ENCODE peak calls at places on chromosomes 16 and 17, in seven cellular contexts. U is tibial nerve, J is activated B cell treated with CpG ODN at 0.5 μM for 24 hours, G is GM06990, R is mesothelial cell of epicardium, A is GM13977, I is fibroblast of villous mesenchyme. P is an unnamed sample.

GRCh38 chr17:31629696-31630470 is 229.2 kb downstream of the COPRS start:
- DNase-seq in J (no peak), U (no peak), G (no peak), R (no peak), I (peak; percentile 73), A (no peak), P (no peak)

GRCh38 chr17:15279011-15279477 is 13.9 kb upstream of the PMP22 start:
- DNase-seq in I (no peak), A (no peak), R (no peak), G (no peak), U (no peak), J (no peak), P (no peak)

GRCh38 chr16:85945424-85945751 is 46.4 kb downstream of the IRF8 start:
- DNase-seq in R (no peak), J (no peak), A (no peak), G (no peak), I (no peak), U (no peak), P (no peak)

GRCh38 chr16:71885261-71885650 is 1.3 kb upstream of the ZNF821 start:
- DNase-seq in G (no peak), I (no peak), U (no peak), J (no peak), A (peak; percentile 37), R (no peak), P (no peak)

GRCh38 chr16:89572478-89573205 is 2.9 kb upstream of the CPNE7 start:
- DNase-seq in U (no peak), J (no peak), G (no peak), R (no peak), I (no peak), A (no peak), P (no peak)

GRCh38 chr17:80362428-80363119 is 52.4 kb upstream of the ENDOV start:
- DNase-seq in A (no peak), G (no peak), R (no peak), J (no peak), I (peak; percentile 75), U (peak; percentile 79), P (no peak)

GRCh38 chr16:49494386-49495150 is 121.0 kb downstream of the C16orf78 start:
- DNase-seq in R (no peak), I (no peak), A (no peak), U (no peak), J (peak; percentile 12), G (no peak), P (no peak)

GRCh38 chr16:5025171-5025632 is 8.5 kb downstream of the NAGPA start:
- DNase-seq in I (no peak), U (peak; percentile 18), G (no peak), R (no peak), A (no peak), J (no peak), P (peak; percentile 52)

GRCh38 chr16:4535627-4536108 is 2.9 kb downstream of the CDIP1 start:
- DNase-seq in A (no peak), G (no peak), U (no peak), J (no peak), I (no peak), R (no peak), P (no peak)

GRCh38 chr17:63096426-63096825 is 130.4 kb downstream of the TANC2 start:
- DNase-seq in I (peak; percentile 43), J (no peak), U (no peak), G (no peak), R (no peak), A (no peak), P (no peak)

GRCh38 chr16:12434567-12434966 is 369.1 kb downstream of the CPPED1 start:
- DNase-seq in I (no peak), G (peak; percentile 20), A (peak; percentile 42), U (no peak), R (no peak), J (no peak), P (no peak)

GRCh38 chr17:27535178-27535928 is 79.1 kb downstream of the KSR1 start:
- DNase-seq in J (no peak), U (no peak), G (no peak), A (no peak), R (no peak), I (peak; percentile 94), P (no peak)

GRCh38 chr16:56708418-56708817 is 21.5 kb upstream of the NUP93 start:
- DNase-seq in A (no peak), I (no peak), G (no peak), J (no peak), R (no peak), U (no peak), P (no peak)

GRCh38 chr17:6711081-6711674 is 2.0 kb downstream of the SLC13A5 start:
- DNase-seq in I (no peak), U (no peak), R (no peak), J (no peak), A (no peak), G (no peak), P (no peak)

GRCh38 chr17:77481476-77482374 is 341.0 kb downstream of the SEC14L1 start:
- DNase-seq in G (no peak), U (no peak), I (no peak), J (no peak), R (no peak), A (no peak), P (no peak)

GRCh38 chr17:65013613-65014391 is 42.7 kb downstream of the GNA13 start:
- DNase-seq in G (no peak), A (peak; percentile 48), U (no peak), I (peak; percentile 95), J (no peak), R (no peak), P (no peak)

GRCh38 chr16:85204242-85205010 is 92.2 kb upstream of the CIBAR2 start:
- DNase-seq in G (no peak), A (no peak), I (peak; percentile 71), U (no peak), J (no peak), R (no peak), P (no peak)

GRCh38 chr16:21156767-21157467 is 1.6 kb upstream of the LDAF1 start:
- DNase-seq in R (no peak), J (no peak), G (no peak), I (peak; percentile 82), U (peak; percentile 21), A (peak; percentile 68), P (peak; percentile 55)
- TF ChIP-seq CTCF in R (peak; percentile 42), J (no peak), G (peak; percentile 55), I (peak; percentile 74), U (peak; percentile 63), A (peak; percentile 43), P (peak; percentile 68)

GRCh38 chr17:12256380-12256995 is 235.8 kb downstream of the MAP2K4 start:
- DNase-seq in I (peak; percentile 70), A (peak; percentile 52), J (no peak), U (peak; percentile 22), R (no peak), G (peak; percentile 12), P (no peak)
- TF ChIP-seq CTCF in I (peak; percentile 76), A (peak; percentile 75), J (peak; percentile 13), U (peak; percentile 45), R (peak; percentile 88), G (peak; percentile 75), P (peak; percentile 62)

GRCh38 chr16:51337662-51338061 is 186.6 kb upstream of the SALL1 start:
- DNase-seq in A (no peak), G (no peak), U (no peak), I (no peak), J (no peak), R (no peak), P (no peak)
- TF ChIP-seq CTCF in A (no peak), G (no peak), U (no peak), I (no peak), J (no peak), R (no peak), P (no peak)

DNA sequence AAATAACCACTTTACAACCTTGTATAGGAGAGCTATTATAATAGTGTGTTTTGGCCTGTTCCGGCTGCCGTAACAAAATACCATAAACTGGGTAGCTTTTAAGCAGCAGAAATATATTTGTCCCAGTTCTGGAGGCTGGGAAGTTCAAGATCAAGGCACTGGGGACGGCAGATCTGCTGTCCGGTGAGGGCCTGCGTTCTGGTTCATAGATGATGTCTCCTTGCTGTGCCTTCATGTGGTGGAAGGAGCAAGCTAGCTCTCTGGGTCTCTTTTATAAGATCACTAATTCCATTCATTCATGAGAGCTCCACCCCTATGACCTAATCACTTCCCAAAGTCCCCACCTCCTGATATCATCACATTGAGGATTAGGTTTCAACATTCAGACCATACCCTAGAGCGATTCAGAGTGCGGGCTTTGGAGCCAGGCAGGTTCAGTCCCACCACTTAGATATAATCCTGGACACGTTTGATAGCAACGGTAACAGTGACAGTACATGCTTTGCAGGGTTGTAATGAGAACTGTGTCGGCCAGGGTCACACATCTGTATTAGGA is 76.2 kb upstream of the ZFHX3 start:
- DNase-seq in J (no peak), U (no peak), R (no peak), A (no peak), I (no peak), G (no peak), P (no peak)
- TF ChIP-seq CTCF in J (no peak), U (no peak), R (no peak), A (no peak), I (no peak), G (no peak), P (no peak)

GRCh38 chr17:40219073-40219860 is at the start of gene WIPF2:
- DNase-seq in G (peak; percentile 95), J (peak; percentile 92), R (peak; percentile 96), U (peak; percentile 95), A (peak; percentile 97), I (peak; percentile 97), P (peak; percentile 72)
- TF ChIP-seq CTCF in G (peak; percentile 38), J (no peak), R (peak; percentile 92), U (peak; percentile 78), A (peak; percentile 30), I (peak; percentile 82), P (peak; percentile 31)